ENCODE peak calls at places on chromosomes 16 and 17, in eight cellular contexts. One of them, this sample, is unnamed.

GRCh38 chr17:63911657-63912100 is 621 bp upstream of the CSHL1 start:
- DNase-seq in sigmoid colon: no peak
- DNase-seq in Peyer's patch: peak
- DNase-seq in right lobe of liver: no peak
- DNase-seq in body of pancreas: peak
- DNase-seq in thyroid gland: peak
- DNase-seq in NB4: peak
- DNase-seq in breast epithelium: no peak
- DNase-seq in this sample: no peak

GRCh38 chr17:45127583-45128300 is 4.6 kb downstream of the PLCD3 start:
- DNase-seq in sigmoid colon: peak
- DNase-seq in Peyer's patch: peak
- DNase-seq in right lobe of liver: no peak
- DNase-seq in body of pancreas: peak
- DNase-seq in thyroid gland: no peak
- DNase-seq in NB4: no peak
- DNase-seq in breast epithelium: peak
- DNase-seq in this sample: no peak

GRCh38 chr16:30136971-30137601 is 14.1 kb upstream of the MAPK3 start:
- DNase-seq in sigmoid colon: no peak
- DNase-seq in Peyer's patch: no peak
- DNase-seq in right lobe of liver: no peak
- DNase-seq in body of pancreas: no peak
- DNase-seq in thyroid gland: no peak
- DNase-seq in NB4: peak
- DNase-seq in breast epithelium: no peak
- DNase-seq in this sample: no peak

GRCh38 chr17:15946611-15947120 is 1.7 kb downstream of the ADORA2B start:
- DNase-seq in sigmoid colon: peak
- DNase-seq in Peyer's patch: no peak
- DNase-seq in right lobe of liver: no peak
- DNase-seq in body of pancreas: no peak
- DNase-seq in thyroid gland: no peak
- DNase-seq in NB4: no peak
- DNase-seq in breast epithelium: no peak
- DNase-seq in this sample: no peak

GRCh38 chr17:80790981-80791742 is 200.5 kb upstream of the CHMP6 start:
- DNase-seq in sigmoid colon: peak
- DNase-seq in Peyer's patch: no peak
- DNase-seq in right lobe of liver: no peak
- DNase-seq in body of pancreas: no peak
- DNase-seq in thyroid gland: no peak
- DNase-seq in NB4: no peak
- DNase-seq in breast epithelium: no peak
- DNase-seq in this sample: no peak

GRCh38 chr16:1884889-1885288 is 12.9 kb upstream of the MEIOB start:
- DNase-seq in sigmoid colon: no peak
- DNase-seq in Peyer's patch: no peak
- DNase-seq in right lobe of liver: no peak
- DNase-seq in body of pancreas: no peak
- DNase-seq in thyroid gland: no peak
- DNase-seq in NB4: no peak
- DNase-seq in breast epithelium: no peak
- DNase-seq in this sample: no peak

GRCh38 chr16:86498661-86499493 is 11.4 kb upstream of the FOXF1 start:
- DNase-seq in sigmoid colon: peak
- DNase-seq in Peyer's patch: no peak
- DNase-seq in right lobe of liver: no peak
- DNase-seq in body of pancreas: no peak
- DNase-seq in thyroid gland: no peak
- DNase-seq in NB4: no peak
- DNase-seq in breast epithelium: no peak
- DNase-seq in this sample: no peak

GRCh38 chr17:9360610-9361571 is 214.7 kb downstream of the STX8 start:
- DNase-seq in sigmoid colon: peak
- DNase-seq in Peyer's patch: peak
- DNase-seq in right lobe of liver: peak
- DNase-seq in body of pancreas: peak
- DNase-seq in thyroid gland: peak
- DNase-seq in NB4: no peak
- DNase-seq in breast epithelium: no peak
- DNase-seq in this sample: peak

GRCh38 chr16:14013571-14014283 is 57.4 kb upstream of the MRTFB start:
- DNase-seq in sigmoid colon: no peak
- DNase-seq in Peyer's patch: no peak
- DNase-seq in right lobe of liver: no peak
- DNase-seq in body of pancreas: peak
- DNase-seq in thyroid gland: peak
- DNase-seq in NB4: no peak
- DNase-seq in breast epithelium: no peak
- DNase-seq in this sample: peak

GRCh38 chr16:24152826-24153225 is 103.3 kb upstream of the CACNG3 start:
- DNase-seq in sigmoid colon: no peak
- DNase-seq in Peyer's patch: no peak
- DNase-seq in right lobe of liver: no peak
- DNase-seq in body of pancreas: no peak
- DNase-seq in thyroid gland: no peak
- DNase-seq in NB4: no peak
- DNase-seq in breast epithelium: no peak
- DNase-seq in this sample: no peak

GRCh38 chr16:69476920-69477418 is 52.5 kb downstream of the CYB5B start:
- DNase-seq in sigmoid colon: no peak
- DNase-seq in Peyer's patch: no peak
- DNase-seq in right lobe of liver: no peak
- DNase-seq in body of pancreas: no peak
- DNase-seq in thyroid gland: no peak
- DNase-seq in NB4: no peak
- DNase-seq in breast epithelium: no peak
- DNase-seq in this sample: no peak

GRCh38 chr17:68684860-68685493 is 83.8 kb upstream of the FAM20A start:
- DNase-seq in sigmoid colon: no peak
- DNase-seq in Peyer's patch: no peak
- DNase-seq in right lobe of liver: no peak
- DNase-seq in body of pancreas: no peak
- DNase-seq in thyroid gland: no peak
- DNase-seq in NB4: no peak
- DNase-seq in breast epithelium: no peak
- DNase-seq in this sample: no peak

GRCh38 chr16:77775911-77776909 is 12.2 kb upstream of the VAT1L start:
- DNase-seq in sigmoid colon: no peak
- DNase-seq in Peyer's patch: no peak
- DNase-seq in right lobe of liver: peak
- DNase-seq in body of pancreas: no peak
- DNase-seq in thyroid gland: no peak
- DNase-seq in NB4: no peak
- DNase-seq in breast epithelium: no peak
- DNase-seq in this sample: no peak

GRCh38 chr17:76996741-76997694 is 128.8 kb downstream of the MGAT5B start:
- DNase-seq in sigmoid colon: no peak
- DNase-seq in Peyer's patch: no peak
- DNase-seq in right lobe of liver: no peak
- DNase-seq in body of pancreas: no peak
- DNase-seq in thyroid gland: no peak
- DNase-seq in NB4: peak
- DNase-seq in breast epithelium: no peak
- DNase-seq in this sample: no peak

GRCh38 chr16:27243725-27244362 is 24.7 kb downstream of the NSMCE1 start:
- DNase-seq in sigmoid colon: peak
- DNase-seq in Peyer's patch: peak
- DNase-seq in right lobe of liver: no peak
- DNase-seq in body of pancreas: no peak
- DNase-seq in thyroid gland: no peak
- DNase-seq in NB4: no peak
- DNase-seq in breast epithelium: no peak
- DNase-seq in this sample: no peak

GRCh38 chr17:70539172-70539924 is 370.0 kb downstream of the KCNJ2 start:
- DNase-seq in sigmoid colon: no peak
- DNase-seq in Peyer's patch: no peak
- DNase-seq in right lobe of liver: no peak
- DNase-seq in body of pancreas: no peak
- DNase-seq in thyroid gland: no peak
- DNase-seq in NB4: no peak
- DNase-seq in breast epithelium: no peak
- DNase-seq in this sample: no peak

GRCh38 chr17:80816241-80817103 is 175.2 kb upstream of the CHMP6 start:
- DNase-seq in sigmoid colon: peak
- DNase-seq in Peyer's patch: peak
- DNase-seq in right lobe of liver: peak
- DNase-seq in body of pancreas: peak
- DNase-seq in thyroid gland: peak
- DNase-seq in NB4: no peak
- DNase-seq in breast epithelium: no peak
- DNase-seq in this sample: no peak

GRCh38 chr16:9042943-9043680 is 48.3 kb upstream of the HAPSTR1 start:
- DNase-seq in sigmoid colon: no peak
- DNase-seq in Peyer's patch: no peak
- DNase-seq in right lobe of liver: no peak
- DNase-seq in body of pancreas: no peak
- DNase-seq in thyroid gland: no peak
- DNase-seq in NB4: no peak
- DNase-seq in breast epithelium: no peak
- DNase-seq in this sample: no peak

GRCh38 chr17:61463068-61463980 is 11.1 kb downstream of the TBX4 start:
- DNase-seq in sigmoid colon: peak
- DNase-seq in Peyer's patch: peak
- DNase-seq in right lobe of liver: peak
- DNase-seq in body of pancreas: no peak
- DNase-seq in thyroid gland: no peak
- DNase-seq in NB4: no peak
- DNase-seq in breast epithelium: no peak
- DNase-seq in this sample: no peak

GRCh38 chr16:4233431-4233830 is 8.4 kb downstream of the SRL start:
- DNase-seq in sigmoid colon: no peak
- DNase-seq in Peyer's patch: no peak
- DNase-seq in right lobe of liver: no peak
- DNase-seq in body of pancreas: no peak
- DNase-seq in thyroid gland: no peak
- DNase-seq in NB4: no peak
- DNase-seq in breast epithelium: no peak
- DNase-seq in this sample: no peak
- TF ChIP-seq POLR2A in sigmoid colon: no peak
- TF ChIP-seq POLR2A in Peyer's patch: no peak
- TF ChIP-seq POLR2A in right lobe of liver: no peak
- TF ChIP-seq POLR2A in body of pancreas: no peak
- TF ChIP-seq POLR2A in thyroid gland: no peak
- TF ChIP-seq POLR2A in NB4: no peak
- TF ChIP-seq POLR2A in breast epithelium: no peak
- TF ChIP-seq POLR2A in this sample: no peak

DNA sequence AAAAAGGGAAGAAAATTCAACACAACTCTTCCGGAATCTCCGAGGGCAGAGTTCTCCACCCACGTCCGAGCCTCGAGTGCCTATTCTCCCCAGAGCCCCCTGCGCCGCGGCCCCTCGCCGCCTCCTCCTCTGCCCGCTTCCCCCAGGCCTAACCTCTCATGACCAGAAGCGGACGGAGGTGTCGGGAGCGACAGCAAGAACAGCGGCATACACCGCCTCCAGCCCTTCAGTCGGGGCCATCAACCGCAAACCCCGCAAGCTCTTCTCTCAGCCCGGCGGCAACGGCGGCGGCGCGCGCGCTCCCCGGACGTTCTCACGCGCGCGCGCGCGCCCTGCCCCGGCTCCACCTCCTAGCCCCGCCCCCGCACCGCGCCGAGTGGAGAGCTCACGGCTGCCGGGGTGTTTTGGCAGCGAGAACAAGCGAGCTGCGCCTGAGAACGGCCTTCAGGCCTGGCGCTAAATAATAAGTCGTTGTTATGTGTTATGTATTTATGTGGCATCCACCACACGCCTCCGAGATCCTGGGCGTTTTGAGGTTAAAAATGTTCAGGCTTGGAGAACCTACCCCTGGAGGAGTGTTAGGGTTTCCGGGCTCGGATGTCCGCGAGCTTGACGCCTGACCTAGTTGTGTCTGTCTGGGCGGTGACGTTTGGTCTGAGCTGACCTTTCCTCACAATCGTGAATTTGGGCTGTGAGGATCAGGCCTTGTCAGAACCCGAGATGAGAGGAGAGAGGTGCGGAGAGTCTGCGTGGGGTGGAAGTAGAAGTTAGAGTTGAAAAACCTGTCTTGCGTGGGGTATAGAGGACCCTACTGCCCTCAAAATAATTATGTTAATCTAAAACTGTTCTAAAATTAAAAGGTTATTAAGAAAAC is at the start of gene RNFT1:
- DNase-seq in sigmoid colon: peak
- DNase-seq in Peyer's patch: peak
- DNase-seq in right lobe of liver: peak
- DNase-seq in body of pancreas: peak
- DNase-seq in thyroid gland: peak
- DNase-seq in NB4: peak
- DNase-seq in breast epithelium: peak
- DNase-seq in this sample: peak
- TF ChIP-seq POLR2A in sigmoid colon: peak
- TF ChIP-seq POLR2A in Peyer's patch: peak
- TF ChIP-seq POLR2A in right lobe of liver: peak
- TF ChIP-seq POLR2A in body of pancreas: peak
- TF ChIP-seq POLR2A in thyroid gland: peak
- TF ChIP-seq POLR2A in NB4: peak
- TF ChIP-seq POLR2A in breast epithelium: peak
- TF ChIP-seq POLR2A in this sample: no peak

GRCh38 chr17:42276359-42276608 is at the start of gene STAT5B:
- DNase-seq in sigmoid colon: peak
- DNase-seq in Peyer's patch: peak
- DNase-seq in right lobe of liver: peak
- DNase-seq in body of pancreas: peak
- DNase-seq in thyroid gland: peak
- DNase-seq in NB4: peak
- DNase-seq in breast epithelium: peak
- DNase-seq in this sample: no peak
- TF ChIP-seq POLR2A in sigmoid colon: no peak
- TF ChIP-seq POLR2A in Peyer's patch: peak
- TF ChIP-seq POLR2A in right lobe of liver: peak
- TF ChIP-seq POLR2A in body of pancreas: no peak
- TF ChIP-seq POLR2A in thyroid gland: peak
- TF ChIP-seq POLR2A in NB4: peak
- TF ChIP-seq POLR2A in breast epithelium: no peak
- TF ChIP-seq POLR2A in this sample: peak

GRCh38 chr17:50424246-50425000 is 1.6 kb upstream of the ACSF2 start:
- DNase-seq in sigmoid colon: no peak
- DNase-seq in Peyer's patch: no peak
- DNase-seq in right lobe of liver: no peak
- DNase-seq in body of pancreas: no peak
- DNase-seq in thyroid gland: no peak
- DNase-seq in NB4: no peak
- DNase-seq in breast epithelium: no peak
- DNase-seq in this sample: no peak

GRCh38 chr17:50425001-50425681 is 877 bp upstream of the ACSF2 start:
- DNase-seq in sigmoid colon: no peak
- DNase-seq in Peyer's patch: peak
- DNase-seq in right lobe of liver: no peak
- DNase-seq in body of pancreas: no peak
- DNase-seq in thyroid gland: no peak
- DNase-seq in NB4: no peak
- DNase-seq in breast epithelium: no peak
- DNase-seq in this sample: no peak

GRCh38 chr17:50426814-50427787 is 1.1 kb downstream of the ACSF2 start:
- DNase-seq in sigmoid colon: peak
- DNase-seq in Peyer's patch: peak
- DNase-seq in right lobe of liver: no peak
- DNase-seq in body of pancreas: peak
- DNase-seq in thyroid gland: peak
- DNase-seq in NB4: peak
- DNase-seq in breast epithelium: no peak
- DNase-seq in this sample: no peak

GRCh38 chr17:50426472-50426782 is 409 bp downstream of the ACSF2 start:
- DNase-seq in sigmoid colon: no peak
- DNase-seq in Peyer's patch: no peak
- DNase-seq in right lobe of liver: no peak
- DNase-seq in body of pancreas: no peak
- DNase-seq in thyroid gland: peak
- DNase-seq in NB4: no peak
- DNase-seq in breast epithelium: no peak
- DNase-seq in this sample: no peak

GRCh38 chr17:50425682-50426471 is at the start of gene ACSF2:
- DNase-seq in sigmoid colon: peak
- DNase-seq in Peyer's patch: peak
- DNase-seq in right lobe of liver: peak
- DNase-seq in body of pancreas: peak
- DNase-seq in thyroid gland: peak
- DNase-seq in NB4: peak
- DNase-seq in breast epithelium: peak
- DNase-seq in this sample: peak
- TF ChIP-seq POLR2A in sigmoid colon: peak
- TF ChIP-seq POLR2A in Peyer's patch: peak
- TF ChIP-seq POLR2A in right lobe of liver: peak
- TF ChIP-seq POLR2A in body of pancreas: peak
- TF ChIP-seq POLR2A in thyroid gland: peak
- TF ChIP-seq POLR2A in NB4: peak
- TF ChIP-seq POLR2A in breast epithelium: peak
- TF ChIP-seq POLR2A in this sample: no peak